ENCODE peak calls at places on chromosomes 13 and 19, in five cellular contexts. One of them, this sample, is unnamed.

GRCh38 chr19:41187884-41188279 is 5.1 kb upstream of the CYP2S1 start:
- DNase-seq in GM04504: no peak
- DNase-seq in T-cell: no peak
- DNase-seq in tibial nerve: no peak
- DNase-seq in stimulated activated CD4-positive, alpha-beta T cell treated with anti-CD3 and anti-CD28 coated beads, Interleukin-4, amount 100 ng/mL, for 24 hours: no peak
- DNase-seq in this sample: no peak

GRCh38 chr13:35675651-35676050 is 199.2 kb upstream of the MAB21L1 start:
- DNase-seq in GM04504: no peak
- DNase-seq in T-cell: no peak
- DNase-seq in tibial nerve: no peak
- DNase-seq in stimulated activated CD4-positive, alpha-beta T cell treated with anti-CD3 and anti-CD28 coated beads, Interleukin-4, amount 100 ng/mL, for 24 hours: no peak
- DNase-seq in this sample: no peak

GRCh38 chr19:19267305-19267704 is 5.8 kb downstream of the TM6SF2 start:
- DNase-seq in GM04504: no peak
- DNase-seq in T-cell: no peak
- DNase-seq in tibial nerve: no peak
- DNase-seq in stimulated activated CD4-positive, alpha-beta T cell treated with anti-CD3 and anti-CD28 coated beads, Interleukin-4, amount 100 ng/mL, for 24 hours: no peak
- DNase-seq in this sample: no peak

GRCh38 chr19:24000656-24001055 is 86.0 kb downstream of the ZNF726 start:
- DNase-seq in GM04504: no peak
- DNase-seq in T-cell: no peak
- DNase-seq in tibial nerve: no peak
- DNase-seq in stimulated activated CD4-positive, alpha-beta T cell treated with anti-CD3 and anti-CD28 coated beads, Interleukin-4, amount 100 ng/mL, for 24 hours: no peak
- DNase-seq in this sample: no peak

GRCh38 chr13:107208889-107209288 is 641.0 kb upstream of the ARGLU1 start:
- DNase-seq in GM04504: no peak
- DNase-seq in T-cell: no peak
- DNase-seq in tibial nerve: no peak
- DNase-seq in stimulated activated CD4-positive, alpha-beta T cell treated with anti-CD3 and anti-CD28 coated beads, Interleukin-4, amount 100 ng/mL, for 24 hours: no peak
- DNase-seq in this sample: no peak

GRCh38 chr13:46850214-46850613 is 46.6 kb downstream of the HTR2A start:
- DNase-seq in GM04504: no peak
- DNase-seq in T-cell: no peak
- DNase-seq in tibial nerve: no peak
- DNase-seq in stimulated activated CD4-positive, alpha-beta T cell treated with anti-CD3 and anti-CD28 coated beads, Interleukin-4, amount 100 ng/mL, for 24 hours: no peak
- DNase-seq in this sample: no peak

GRCh38 chr19:372306-372890 is 27.8 kb upstream of the MIER2 start:
- DNase-seq in GM04504: peak
- DNase-seq in T-cell: no peak
- DNase-seq in tibial nerve: no peak
- DNase-seq in stimulated activated CD4-positive, alpha-beta T cell treated with anti-CD3 and anti-CD28 coated beads, Interleukin-4, amount 100 ng/mL, for 24 hours: no peak
- DNase-seq in this sample: no peak

GRCh38 chr19:18059902-18060301 is 26.8 kb downstream of the IL12RB1 start:
- DNase-seq in GM04504: no peak
- DNase-seq in T-cell: no peak
- DNase-seq in tibial nerve: no peak
- DNase-seq in stimulated activated CD4-positive, alpha-beta T cell treated with anti-CD3 and anti-CD28 coated beads, Interleukin-4, amount 100 ng/mL, for 24 hours: no peak
- DNase-seq in this sample: no peak

GRCh38 chr13:32042567-32042966 is 11.0 kb downstream of the FRY start:
- DNase-seq in GM04504: no peak
- DNase-seq in T-cell: no peak
- DNase-seq in tibial nerve: no peak
- DNase-seq in stimulated activated CD4-positive, alpha-beta T cell treated with anti-CD3 and anti-CD28 coated beads, Interleukin-4, amount 100 ng/mL, for 24 hours: no peak
- DNase-seq in this sample: no peak

GRCh38 chr13:88937381-88937780 is 1266.2 kb downstream of the SLITRK5 start:
- DNase-seq in GM04504: no peak
- DNase-seq in T-cell: no peak
- DNase-seq in tibial nerve: no peak
- DNase-seq in stimulated activated CD4-positive, alpha-beta T cell treated with anti-CD3 and anti-CD28 coated beads, Interleukin-4, amount 100 ng/mL, for 24 hours: no peak
- DNase-seq in this sample: no peak

GRCh38 chr19:10828981-10829821 is 6.8 kb downstream of the TMED1 start:
- DNase-seq in GM04504: no peak
- DNase-seq in T-cell: no peak
- DNase-seq in tibial nerve: no peak
- DNase-seq in stimulated activated CD4-positive, alpha-beta T cell treated with anti-CD3 and anti-CD28 coated beads, Interleukin-4, amount 100 ng/mL, for 24 hours: no peak
- DNase-seq in this sample: no peak

GRCh38 chr13:112968380-112968909 is 569 bp upstream of the MCF2L start:
- DNase-seq in GM04504: no peak
- DNase-seq in T-cell: peak
- DNase-seq in tibial nerve: no peak
- DNase-seq in stimulated activated CD4-positive, alpha-beta T cell treated with anti-CD3 and anti-CD28 coated beads, Interleukin-4, amount 100 ng/mL, for 24 hours: peak
- DNase-seq in this sample: no peak

GRCh38 chr13:112608212-112608611 is 20.3 kb upstream of the TUBGCP3 start:
- DNase-seq in GM04504: no peak
- DNase-seq in T-cell: no peak
- DNase-seq in tibial nerve: no peak
- DNase-seq in stimulated activated CD4-positive, alpha-beta T cell treated with anti-CD3 and anti-CD28 coated beads, Interleukin-4, amount 100 ng/mL, for 24 hours: no peak
- DNase-seq in this sample: no peak

GRCh38 chr13:43664700-43665191 is 122.0 kb downstream of the ENOX1 start:
- DNase-seq in GM04504: peak
- DNase-seq in T-cell: no peak
- DNase-seq in tibial nerve: no peak
- DNase-seq in stimulated activated CD4-positive, alpha-beta T cell treated with anti-CD3 and anti-CD28 coated beads, Interleukin-4, amount 100 ng/mL, for 24 hours: no peak
- DNase-seq in this sample: peak

GRCh38 chr13:44259045-44260042 is 114.3 kb upstream of the SERP2 start:
- DNase-seq in GM04504: no peak
- DNase-seq in T-cell: peak
- DNase-seq in tibial nerve: no peak
- DNase-seq in stimulated activated CD4-positive, alpha-beta T cell treated with anti-CD3 and anti-CD28 coated beads, Interleukin-4, amount 100 ng/mL, for 24 hours: peak
- DNase-seq in this sample: no peak

GRCh38 chr19:5943623-5944022 is 29.6 kb downstream of the CAPS start:
- DNase-seq in GM04504: no peak
- DNase-seq in T-cell: no peak
- DNase-seq in tibial nerve: no peak
- DNase-seq in stimulated activated CD4-positive, alpha-beta T cell treated with anti-CD3 and anti-CD28 coated beads, Interleukin-4, amount 100 ng/mL, for 24 hours: no peak
- DNase-seq in this sample: no peak

GRCh38 chr19:48102870-48103751 is 7.5 kb downstream of the PLA2G4C start:
- DNase-seq in GM04504: no peak
- DNase-seq in T-cell: peak
- DNase-seq in tibial nerve: no peak
- DNase-seq in stimulated activated CD4-positive, alpha-beta T cell treated with anti-CD3 and anti-CD28 coated beads, Interleukin-4, amount 100 ng/mL, for 24 hours: peak
- DNase-seq in this sample: no peak

GRCh38 chr13:110209950-110210603 is 96.9 kb downstream of the COL4A1 start:
- DNase-seq in GM04504: no peak
- DNase-seq in T-cell: no peak
- DNase-seq in tibial nerve: no peak
- DNase-seq in stimulated activated CD4-positive, alpha-beta T cell treated with anti-CD3 and anti-CD28 coated beads, Interleukin-4, amount 100 ng/mL, for 24 hours: no peak
- DNase-seq in this sample: no peak

GRCh38 chr19:44570984-44571684 is 41.7 kb upstream of the CEACAM20 start:
- DNase-seq in GM04504: peak
- DNase-seq in T-cell: peak
- DNase-seq in tibial nerve: peak
- DNase-seq in stimulated activated CD4-positive, alpha-beta T cell treated with anti-CD3 and anti-CD28 coated beads, Interleukin-4, amount 100 ng/mL, for 24 hours: peak
- DNase-seq in this sample: no peak

GRCh38 chr19:48738557-48739399 is 1.6 kb downstream of the RASIP1 start:
- DNase-seq in GM04504: no peak
- DNase-seq in T-cell: peak
- DNase-seq in tibial nerve: peak
- DNase-seq in stimulated activated CD4-positive, alpha-beta T cell treated with anti-CD3 and anti-CD28 coated beads, Interleukin-4, amount 100 ng/mL, for 24 hours: peak
- DNase-seq in this sample: no peak

GRCh38 chr13:111537115-111537728 is 216.8 kb downstream of the TEX29 start:
- DNase-seq in GM04504: no peak
- DNase-seq in T-cell: no peak
- DNase-seq in tibial nerve: no peak
- DNase-seq in stimulated activated CD4-positive, alpha-beta T cell treated with anti-CD3 and anti-CD28 coated beads, Interleukin-4, amount 100 ng/mL, for 24 hours: no peak
- DNase-seq in this sample: no peak

GRCh38 chr13:45333973-45334922 is 6.7 kb downstream of the TPT1 start:
- DNase-seq in GM04504: no peak
- DNase-seq in T-cell: peak
- DNase-seq in tibial nerve: no peak
- DNase-seq in stimulated activated CD4-positive, alpha-beta T cell treated with anti-CD3 and anti-CD28 coated beads, Interleukin-4, amount 100 ng/mL, for 24 hours: peak
- DNase-seq in this sample: no peak

GRCh38 chr19:14536926-14537692 is 7.7 kb downstream of the TECR start:
- DNase-seq in GM04504: no peak
- DNase-seq in T-cell: peak
- DNase-seq in tibial nerve: no peak
- DNase-seq in stimulated activated CD4-positive, alpha-beta T cell treated with anti-CD3 and anti-CD28 coated beads, Interleukin-4, amount 100 ng/mL, for 24 hours: peak
- DNase-seq in this sample: no peak

This sample was measured in kidney epithelial cell.